ENCODE peak calls at places on chromosomes 5 and 9, in nine cellular contexts. M, C, G, P, D, O, Z, N and A are unnamed samples.
A peak's percentile ranks its signal among the peaks of the same experiment; 100 is the strongest.

GRCh38 chr9:133459476-133460404 is at the start of gene CACFD1:
- DNase-seq in M (peak; percentile 91), C (peak; percentile 81), G (peak; percentile 100), P (peak; percentile 96), D (peak; percentile 98), O (peak; percentile 86), Z (peak; percentile 98), N (peak; percentile 98), A (peak; percentile 90)

GRCh38 chr9:100465765-100466164 is 7.2 kb upstream of the TMEFF1 start:
- DNase-seq in M (no peak), C (no peak), G (no peak), P (no peak), D (no peak), O (no peak), Z (no peak), N (no peak), A (no peak)

GRCh38 chr5:73902327-73903051 is 276.5 kb downstream of the ARHGEF28 start:
- DNase-seq in M (peak; percentile 48), C (peak; percentile 77), G (peak; percentile 65), P (peak; percentile 77), D (peak; percentile 77), O (peak; percentile 68), Z (peak; percentile 54), N (peak; percentile 84), A (peak; percentile 59)

GRCh38 chr9:80926611-80927010 is 762.7 kb downstream of the TLE1 start:
- DNase-seq in M (no peak), C (no peak), G (no peak), P (no peak), D (no peak), O (no peak), Z (no peak), N (no peak), A (no peak)

GRCh38 chr5:142979636-142980035 is 209.5 kb downstream of the ARHGAP26 start:
- DNase-seq in M (peak; percentile 32), C (no peak), G (no peak), P (no peak), D (no peak), O (peak; percentile 23), Z (no peak), N (no peak), A (peak; percentile 13)

GRCh38 chr9:68925175-68925574 is 88.7 kb downstream of the PRKACG start:
- DNase-seq in M (no peak), C (no peak), G (no peak), P (no peak), D (no peak), O (no peak), Z (no peak), N (no peak), A (no peak)

GRCh38 chr5:392431-392988 is 50.5 kb upstream of the EXOC3 start:
- DNase-seq in M (peak; percentile 48), C (peak; percentile 58), G (no peak), P (peak; percentile 18), D (peak; percentile 46), O (peak; percentile 48), Z (no peak), N (no peak), A (no peak)

GRCh38 chr5:172806897-172807672 is 27.0 kb upstream of the ERGIC1 start:
- DNase-seq in M (peak; percentile 40), C (peak; percentile 89), G (peak; percentile 56), P (peak; percentile 68), D (peak; percentile 96), O (peak; percentile 75), Z (no peak), N (peak; percentile 91), A (peak; percentile 89)

GRCh38 chr5:7053125-7053524 is 339.9 kb downstream of the TENT4A start:
- DNase-seq in M (no peak), C (no peak), G (no peak), P (no peak), D (no peak), O (no peak), Z (no peak), N (no peak), A (no peak)

GRCh38 chr9:126704157-126704941 is 90.6 kb downstream of the LMX1B start:
- DNase-seq in M (peak; percentile 74), C (peak; percentile 46), G (peak; percentile 20), P (no peak), D (peak; percentile 84), O (peak; percentile 61), Z (no peak), N (no peak), A (peak; percentile 62)

GRCh38 chr9:72728031-72728770 is 206.8 kb downstream of the TMC1 start:
- DNase-seq in M (no peak), C (no peak), G (no peak), P (no peak), D (no peak), O (no peak), Z (no peak), N (no peak), A (no peak)

GRCh38 chr5:75545131-75545530 is 33.4 kb downstream of the POLK start:
- DNase-seq in M (no peak), C (no peak), G (no peak), P (no peak), D (no peak), O (no peak), Z (no peak), N (no peak), A (no peak)

GRCh38 chr9:33914887-33915286 is 97.9 kb downstream of the UBE2R2 start:
- DNase-seq in M (no peak), C (no peak), G (no peak), P (no peak), D (no peak), O (no peak), Z (no peak), N (no peak), A (no peak)

GRCh38 chr5:675111-675875 is 17.9 kb downstream of the TPPP start:
- DNase-seq in M (no peak), C (no peak), G (no peak), P (no peak), D (no peak), O (no peak), Z (no peak), N (peak; percentile 49), A (no peak)

GRCh38 chr5:137199966-137200365 is 299.2 kb downstream of the SPOCK1 start:
- DNase-seq in M (peak; percentile 28), C (peak; percentile 60), G (no peak), P (no peak), D (peak; percentile 83), O (peak; percentile 44), Z (no peak), N (no peak), A (peak; percentile 82)

GRCh38 chr5:5374034-5374715 is 48.3 kb upstream of the ICE1 start:
- DNase-seq in M (no peak), C (peak; percentile 29), G (no peak), P (no peak), D (peak; percentile 62), O (no peak), Z (no peak), N (no peak), A (peak; percentile 77)

GRCh38 chr5:143226872-143227271 is 176.6 kb downstream of the NR3C1 start:
- DNase-seq in M (no peak), C (no peak), G (no peak), P (no peak), D (no peak), O (no peak), Z (no peak), N (peak; percentile 40), A (no peak)

GRCh38 chr5:177445052-177446016 is 1.3 kb upstream of the PRR7 start:
- DNase-seq in M (no peak), C (no peak), G (no peak), P (peak; percentile 41), D (no peak), O (no peak), Z (no peak), N (peak; percentile 75), A (no peak)

GRCh38 chr9:129319076-129319937 is 141.2 kb upstream of the IER5L start:
- DNase-seq in M (no peak), C (no peak), G (no peak), P (no peak), D (no peak), O (no peak), Z (no peak), N (no peak), A (no peak)

GRCh38 chr9:112361602-112362001 is 18.3 kb upstream of the HSDL2 start:
- DNase-seq in M (peak; percentile 29), C (peak; percentile 59), G (peak; percentile 53), P (peak; percentile 68), D (peak; percentile 53), O (peak; percentile 65), Z (no peak), N (peak; percentile 83), A (peak; percentile 36)

GRCh38 chr9:109026306-109026705 is 13.0 kb upstream of the CTNNAL1 start:
- DNase-seq in M (no peak), C (no peak), G (peak; percentile 67), P (no peak), D (no peak), O (no peak), Z (peak; percentile 20), N (no peak), A (no peak)
- H3K4me2 ChIP-seq in M (no peak overlapping the region), C (no peak overlapping the region), G (peak overlapping the region; percentile 68), P (no peak overlapping the region), D (no peak overlapping the region), O (no peak overlapping the region), Z (no peak overlapping the region), N (no peak overlapping the region), A (no peak overlapping the region)

GRCh38 chr5:181203842-181204560 is 995 bp downstream of the TRIM7 start:
- DNase-seq in M (peak; percentile 24), C (no peak), G (peak; percentile 54), P (no peak), D (peak; percentile 33), O (no peak), Z (no peak), N (no peak), A (no peak)
- H2AFZ ChIP-seq in M (peak overlapping the region; percentile 89), C (peak overlapping the region; percentile 91), G (peak overlapping the region; percentile 69), P (peak overlapping the region; percentile 37), D (peak overlapping the region; percentile 78), O (peak overlapping the region; percentile 95), Z (peak overlapping the region; percentile 87), N (no peak overlapping the region), A (peak overlapping the region; percentile 31)

DNA sequence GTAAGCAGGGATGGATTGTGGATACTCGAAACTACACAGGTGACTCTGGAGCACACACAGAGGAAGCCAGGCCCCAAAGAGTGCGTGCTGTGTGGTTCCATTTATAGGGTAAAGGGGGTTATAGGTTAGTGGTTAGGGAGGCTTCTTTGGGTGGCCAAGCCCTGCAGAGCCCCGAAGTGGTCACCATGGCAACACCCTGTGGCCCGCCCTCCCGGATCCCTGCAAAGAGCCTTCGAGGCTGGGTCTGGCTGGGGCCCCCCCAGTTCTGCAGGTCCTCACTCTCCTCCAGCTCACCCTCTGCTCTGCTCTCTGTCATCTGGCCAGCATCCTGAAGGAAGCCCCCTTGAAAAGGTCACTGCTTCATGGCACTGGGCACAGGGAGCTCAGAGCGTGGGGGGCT is 55.0 kb downstream of the WNK2 start:
- DNase-seq in M (no peak), C (no peak), G (no peak), P (no peak), D (no peak), O (no peak), Z (no peak), N (no peak), A (no peak)
- H3K27ac ChIP-seq in M (no peak overlapping the region), C (no peak overlapping the region), G (no peak overlapping the region), P (no peak overlapping the region), D (no peak overlapping the region), O (no peak overlapping the region), Z (no peak overlapping the region), N (no peak overlapping the region), A (no peak overlapping the region)

DNA sequence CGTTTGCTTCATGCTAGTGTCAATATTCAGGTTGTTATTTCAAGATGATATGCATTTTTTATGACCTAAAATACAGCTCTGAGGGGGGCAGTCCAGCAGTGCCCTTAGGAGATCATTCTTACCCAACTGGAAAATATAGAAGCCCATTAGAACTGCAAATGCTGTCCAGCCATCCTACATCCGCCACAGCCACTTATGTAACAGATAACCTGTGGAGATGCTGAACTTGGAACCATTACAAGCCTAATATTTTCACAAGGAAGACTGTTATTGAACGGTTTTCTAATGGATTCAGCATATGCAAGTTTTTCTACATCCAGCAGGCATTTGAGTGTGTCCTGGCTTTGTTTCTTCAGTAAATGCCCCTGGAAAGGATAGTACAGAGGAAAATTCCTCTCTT is 122.5 kb downstream of the SNCAIP start:
- DNase-seq in M (no peak), C (no peak), G (no peak), P (no peak), D (no peak), O (no peak), Z (no peak), N (no peak), A (no peak)
- H3K4me2 ChIP-seq in M (no peak overlapping the region), C (no peak overlapping the region), G (no peak overlapping the region), P (no peak overlapping the region), D (no peak overlapping the region), O (no peak overlapping the region), Z (no peak overlapping the region), N (no peak overlapping the region), A (no peak overlapping the region)